ENCODE peak calls at places on chromosome 11, in four cellular contexts. One of them, this sample, is unnamed.

GRCh38 chr11:128567130-128567529 is 20.2 kb downstream of the ETS1 start:
- DNase-seq in SK-N-SH: no peak
- DNase-seq in GM12878: no peak
- DNase-seq in K562: no peak
- DNase-seq in this sample: no peak

GRCh38 chr11:45468265-45468856 is 182.2 kb upstream of the SYT13 start:
- DNase-seq in K562: peak
- DNase-seq in GM12878: no peak
- DNase-seq in SK-N-SH: no peak
- DNase-seq in this sample: no peak

GRCh38 chr11:77705195-77705876 is 67.7 kb upstream of the CLNS1A start:
- DNase-seq in GM12878: no peak
- DNase-seq in SK-N-SH: no peak
- DNase-seq in K562: peak
- DNase-seq in this sample: no peak

GRCh38 chr11:36258730-36259360 is 30.4 kb downstream of the COMMD9 start:
- DNase-seq in SK-N-SH: peak
- DNase-seq in K562: peak
- DNase-seq in GM12878: no peak
- DNase-seq in this sample: peak

GRCh38 chr11:108654994-108655631 is 9.8 kb upstream of the DDX10 start:
- DNase-seq in K562: no peak
- DNase-seq in SK-N-SH: peak
- DNase-seq in GM12878: no peak
- DNase-seq in this sample: peak

GRCh38 chr11:116589402-116589801 is 183.4 kb downstream of the BUD13 start:
- DNase-seq in GM12878: no peak
- DNase-seq in SK-N-SH: no peak
- DNase-seq in K562: no peak
- DNase-seq in this sample: no peak

GRCh38 chr11:115887727-115888126 is 383.5 kb upstream of the CADM1 start:
- DNase-seq in SK-N-SH: no peak
- DNase-seq in K562: no peak
- DNase-seq in GM12878: no peak
- DNase-seq in this sample: no peak

GRCh38 chr11:133918606-133919260 is 38.0 kb downstream of the IGSF9B start:
- DNase-seq in GM12878: no peak
- DNase-seq in K562: no peak
- DNase-seq in SK-N-SH: no peak
- DNase-seq in this sample: no peak

GRCh38 chr11:107468596-107468995 is 11.0 kb upstream of the CWF19L2 start:
- DNase-seq in GM12878: no peak
- DNase-seq in SK-N-SH: peak
- DNase-seq in K562: peak
- DNase-seq in this sample: no peak

GRCh38 chr11:104700609-104701008 is 197.7 kb downstream of the CASP12 start:
- DNase-seq in GM12878: no peak
- DNase-seq in SK-N-SH: no peak
- DNase-seq in K562: no peak
- DNase-seq in this sample: no peak

GRCh38 chr11:134741453-134742227 is 329.6 kb upstream of the B3GAT1 start:
- DNase-seq in SK-N-SH: no peak
- DNase-seq in GM12878: no peak
- DNase-seq in K562: no peak
- DNase-seq in this sample: no peak

GRCh38 chr11:21710791-21711190 is 482.1 kb upstream of the ANO5 start:
- DNase-seq in GM12878: no peak
- DNase-seq in SK-N-SH: peak
- DNase-seq in K562: no peak
- DNase-seq in this sample: no peak

GRCh38 chr11:29333993-29334780 is 682.6 kb downstream of the KCNA4 start:
- DNase-seq in K562: no peak
- DNase-seq in GM12878: peak
- DNase-seq in SK-N-SH: peak
- DNase-seq in this sample: no peak

GRCh38 chr11:32870676-32871075 is 21.9 kb upstream of the QSER1 start:
- DNase-seq in K562: peak
- DNase-seq in SK-N-SH: peak
- DNase-seq in GM12878: no peak
- DNase-seq in this sample: peak

GRCh38 chr11:68012843-68013610 is 2.9 kb downstream of the ALDH3B1 start:
- DNase-seq in SK-N-SH: no peak
- DNase-seq in K562: no peak
- DNase-seq in GM12878: no peak
- DNase-seq in this sample: no peak

GRCh38 chr11:106786251-106786650 is 232.0 kb downstream of the GUCY1A2 start:
- DNase-seq in GM12878: no peak
- DNase-seq in K562: no peak
- DNase-seq in SK-N-SH: no peak
- DNase-seq in this sample: no peak

GRCh38 chr11:72305077-72305476 is 61.1 kb upstream of the PHOX2A start:
- DNase-seq in GM12878: no peak
- DNase-seq in K562: no peak
- DNase-seq in SK-N-SH: no peak
- DNase-seq in this sample: no peak

GRCh38 chr11:67253872-67254624 is 12.2 kb upstream of the GRK2 start:
- DNase-seq in GM12878: no peak
- DNase-seq in K562: no peak
- DNase-seq in SK-N-SH: no peak
- DNase-seq in this sample: no peak

GRCh38 chr11:20937826-20938225 is 268.4 kb downstream of the NELL1 start:
- DNase-seq in SK-N-SH: no peak
- DNase-seq in K562: no peak
- DNase-seq in GM12878: no peak
- DNase-seq in this sample: no peak

GRCh38 chr11:134393638-134394037 is 18.4 kb downstream of the B3GAT1 start:
- DNase-seq in K562: peak
- DNase-seq in GM12878: no peak
- DNase-seq in SK-N-SH: peak
- DNase-seq in this sample: peak

GRCh38 chr11:68828957-68829356 is 12.8 kb downstream of the CPT1A start:
- DNase-seq in SK-N-SH: no peak
- DNase-seq in K562: no peak
- DNase-seq in GM12878: no peak
- DNase-seq in this sample: no peak

GRCh38 chr11:2974272-2974671 is 17.9 kb downstream of the NAP1L4 start:
- DNase-seq in GM12878: no peak
- DNase-seq in K562: no peak
- DNase-seq in SK-N-SH: no peak
- DNase-seq in this sample: no peak

GRCh38 chr11:2976289-2977063 is 15.7 kb downstream of the NAP1L4 start:
- DNase-seq in SK-N-SH: no peak
- DNase-seq in GM12878: no peak
- DNase-seq in K562: no peak
- DNase-seq in this sample: no peak

GRCh38 chr11:2980168-2980840 is 11.8 kb downstream of the NAP1L4 start:
- DNase-seq in K562: no peak
- DNase-seq in GM12878: no peak
- DNase-seq in SK-N-SH: no peak
- DNase-seq in this sample: no peak

GRCh38 chr11:2977113-2977512 is 15.0 kb downstream of the NAP1L4 start:
- DNase-seq in K562: no peak
- DNase-seq in SK-N-SH: no peak
- DNase-seq in GM12878: no peak
- DNase-seq in this sample: no peak

GRCh38 chr11:2975594-2975993 is 16.5 kb downstream of the NAP1L4 start:
- DNase-seq in SK-N-SH: peak
- DNase-seq in K562: peak
- DNase-seq in GM12878: no peak
- DNase-seq in this sample: no peak
- TF ChIP-seq USF1 in SK-N-SH: no peak
- TF ChIP-seq USF1 in K562: no peak
- TF ChIP-seq USF1 in GM12878: no peak
- TF ChIP-seq USF1 in this sample: no peak

GRCh38 chr11:17008099-17008498 is 6.1 kb downstream of the PLEKHA7 start:
- DNase-seq in SK-N-SH: no peak
- DNase-seq in K562: no peak
- DNase-seq in GM12878: no peak
- DNase-seq in this sample: no peak
- TF ChIP-seq USF1 in SK-N-SH: no peak
- TF ChIP-seq USF1 in K562: no peak
- TF ChIP-seq USF1 in GM12878: no peak
- TF ChIP-seq USF1 in this sample: no peak

GRCh38 chr11:48000432-48000831 is 20.1 kb downstream of the PTPRJ start:
- DNase-seq in SK-N-SH: no peak
- DNase-seq in K562: no peak
- DNase-seq in GM12878: no peak
- DNase-seq in this sample: no peak

GRCh38 chr11:47998345-47998732 is 18.0 kb downstream of the PTPRJ start:
- DNase-seq in K562: no peak
- DNase-seq in GM12878: no peak
- DNase-seq in SK-N-SH: no peak
- DNase-seq in this sample: no peak

GRCh38 chr11:48001438-48002021 is 21.2 kb downstream of the PTPRJ start:
- DNase-seq in GM12878: no peak
- DNase-seq in K562: no peak
- DNase-seq in SK-N-SH: no peak
- DNase-seq in this sample: no peak

GRCh38 chr11:47997063-47998053 is 17.0 kb downstream of the PTPRJ start:
- DNase-seq in K562: no peak
- DNase-seq in SK-N-SH: no peak
- DNase-seq in GM12878: no peak
- DNase-seq in this sample: no peak

GRCh38 chr11:47998733-47999359 is 18.5 kb downstream of the PTPRJ start:
- DNase-seq in SK-N-SH: no peak
- DNase-seq in GM12878: no peak
- DNase-seq in K562: no peak
- DNase-seq in this sample: no peak
- TF ChIP-seq USF1 in SK-N-SH: no peak
- TF ChIP-seq USF1 in GM12878: no peak
- TF ChIP-seq USF1 in K562: no peak
- TF ChIP-seq USF1 in this sample: no peak

DNA sequence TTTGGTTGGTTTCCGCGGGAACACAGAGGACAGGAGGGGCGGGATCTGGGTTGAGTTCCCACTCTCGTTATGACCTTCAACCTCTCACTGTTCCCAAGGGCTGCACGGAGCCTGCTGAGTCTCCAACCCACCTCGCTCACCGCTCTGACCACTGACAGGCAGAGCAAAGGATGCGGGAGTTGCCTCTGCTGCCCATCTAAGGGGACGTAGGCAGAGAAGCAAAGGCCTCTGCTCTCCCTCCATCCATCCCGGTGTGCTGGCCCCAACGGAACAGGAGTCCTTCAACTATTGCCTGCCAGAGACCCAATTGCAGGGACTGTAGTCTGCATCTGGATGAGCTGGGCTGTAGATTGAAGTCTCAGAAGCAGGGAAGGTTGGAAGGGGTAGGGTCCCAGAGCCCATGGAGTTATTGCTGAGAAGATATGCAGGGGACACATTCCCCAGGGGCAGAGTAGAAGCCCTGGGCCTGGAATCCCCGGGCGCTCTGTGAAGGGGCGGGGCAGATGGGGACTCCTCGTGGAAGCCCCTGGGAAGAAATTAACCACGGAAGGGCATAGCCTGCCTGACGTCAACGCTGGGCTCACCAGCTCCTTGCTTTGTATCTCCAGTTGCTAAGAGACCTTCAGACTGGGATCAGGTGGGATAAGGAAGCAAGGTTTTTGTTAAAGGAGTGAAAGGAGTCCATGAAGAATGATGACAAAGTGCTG is 12.7 kb upstream of the FXYD2 start:
- DNase-seq in SK-N-SH: no peak
- DNase-seq in GM12878: no peak
- DNase-seq in K562: no peak
- DNase-seq in this sample: no peak
- TF ChIP-seq USF1 in SK-N-SH: no peak
- TF ChIP-seq USF1 in GM12878: no peak
- TF ChIP-seq USF1 in K562: no peak
- TF ChIP-seq USF1 in this sample: no peak

GRCh38 chr11:9528573-9529332 is 44.7 kb upstream of the WEE1 start:
- DNase-seq in GM12878: no peak
- DNase-seq in K562: no peak
- DNase-seq in SK-N-SH: no peak
- DNase-seq in this sample: no peak

GRCh38 chr11:9527481-9528140 is 45.9 kb upstream of the WEE1 start:
- DNase-seq in SK-N-SH: no peak
- DNase-seq in GM12878: no peak
- DNase-seq in K562: no peak
- DNase-seq in this sample: no peak

GRCh38 chr11:9528141-9528511 is 45.3 kb upstream of the WEE1 start:
- DNase-seq in SK-N-SH: no peak
- DNase-seq in GM12878: no peak
- DNase-seq in K562: no peak
- DNase-seq in this sample: no peak

GRCh38 chr11:9530020-9530628 is 43.3 kb upstream of the WEE1 start:
- DNase-seq in SK-N-SH: no peak
- DNase-seq in K562: no peak
- DNase-seq in GM12878: no peak
- DNase-seq in this sample: no peak

DNA sequence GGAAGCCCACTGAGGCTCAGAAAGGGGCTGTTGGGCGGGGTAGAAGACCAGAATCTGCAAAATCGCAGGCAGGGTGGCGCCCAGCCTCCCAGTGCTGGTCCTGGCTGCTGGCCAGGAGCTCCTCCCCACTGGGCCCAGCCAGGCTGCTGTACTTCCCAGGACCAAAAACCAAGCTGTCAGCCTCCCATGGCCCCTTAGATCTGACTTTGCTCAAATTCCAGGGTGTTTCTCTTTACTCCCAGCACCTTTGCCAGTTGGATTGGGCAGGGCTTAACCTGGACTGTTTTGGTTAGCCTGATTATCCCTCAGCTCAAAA is 44.2 kb upstream of the WEE1 start:
- DNase-seq in K562: peak
- DNase-seq in SK-N-SH: peak
- DNase-seq in GM12878: no peak
- DNase-seq in this sample: no peak
- TF ChIP-seq USF1 in K562: no peak
- TF ChIP-seq USF1 in SK-N-SH: no peak
- TF ChIP-seq USF1 in GM12878: no peak
- TF ChIP-seq USF1 in this sample: no peak

GRCh38 chr11:27909386-27909785 is 198.6 kb downstream of the KIF18A start:
- DNase-seq in K562: no peak
- DNase-seq in SK-N-SH: no peak
- DNase-seq in GM12878: no peak
- DNase-seq in this sample: no peak
- TF ChIP-seq USF1 in K562: no peak
- TF ChIP-seq USF1 in SK-N-SH: no peak
- TF ChIP-seq USF1 in GM12878: no peak
- TF ChIP-seq USF1 in this sample: no peak

DNA sequence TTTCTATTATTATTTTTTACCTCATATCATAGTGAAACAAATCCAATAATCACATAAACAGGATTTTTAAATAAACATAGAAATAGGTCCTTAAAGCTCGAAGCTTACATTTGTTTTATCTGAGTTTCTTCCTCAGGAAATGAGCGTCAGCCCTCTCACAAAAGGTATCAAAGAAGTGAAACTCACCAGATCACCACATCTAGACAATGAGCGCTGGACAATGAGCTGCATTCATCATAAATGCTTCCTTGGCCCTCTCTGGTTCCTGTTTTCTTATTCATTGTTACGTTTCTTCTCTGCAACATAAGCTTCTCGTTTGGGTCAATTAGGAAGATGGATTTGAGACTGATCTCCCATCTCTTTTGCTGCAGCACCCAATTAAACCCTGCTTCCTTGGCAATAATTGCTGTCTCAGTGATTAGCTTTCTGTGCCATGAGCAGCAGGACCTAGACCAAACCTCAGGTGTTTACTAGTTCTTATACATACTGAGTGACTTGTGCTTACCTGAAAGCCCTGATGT is 649.9 kb upstream of the LUZP2 start:
- DNase-seq in GM12878: no peak
- DNase-seq in SK-N-SH: no peak
- DNase-seq in K562: no peak
- DNase-seq in this sample: no peak
- TF ChIP-seq USF1 in GM12878: no peak
- TF ChIP-seq USF1 in SK-N-SH: no peak
- TF ChIP-seq USF1 in K562: no peak
- TF ChIP-seq USF1 in this sample: no peak